ENCODE peak calls at places on chromosomes 12 and 14, in seven cellular contexts. R is transverse colon, F is neural progenitor cell, U is A549, D is astrocyte, O is ovary, A is heart left ventricle. H is an unnamed sample. For H3K4me1, the result is how much of the 10 kb centered on the place peaks cover.

GRCh38 chr14:56064513-56064912 is 53.7 kb upstream of the PELI2 start:
- DNase-seq in F (no peak), R (no peak), O (no peak), U (no peak), A (no peak), D (no peak), H (no peak)

GRCh38 chr12:76135456-76135855 is 51.0 kb upstream of the NAP1L1 start:
- DNase-seq in A (no peak), U (no peak), O (no peak), R (no peak), D (peak), F (no peak), H (no peak)

GRCh38 chr14:57834961-57835360 is 30.9 kb downstream of the SLC35F4 start:
- DNase-seq in A (no peak), O (no peak), D (no peak), F (no peak), R (no peak), U (no peak), H (no peak)

GRCh38 chr12:93061414-93062099 is 132.5 kb upstream of the EEA1 start:
- DNase-seq in D (no peak), A (peak), R (no peak), O (peak), U (no peak), F (peak), H (no peak)

GRCh38 chr12:6960291-6961277 is 9.4 kb downstream of the PTPN6 start:
- DNase-seq in R (peak), D (peak), O (peak), A (no peak), F (peak), U (no peak), H (peak)

GRCh38 chr12:74490390-74491064 is 47.1 kb upstream of the ATXN7L3B start:
- DNase-seq in A (no peak), D (no peak), R (no peak), O (no peak), F (no peak), U (no peak), H (no peak)

GRCh38 chr12:65808580-65808979 is 15.7 kb upstream of the HMGA2 start:
- DNase-seq in F (no peak), R (no peak), O (no peak), D (no peak), A (no peak), U (no peak), H (no peak)

GRCh38 chr14:81323621-81324400 is 76.3 kb downstream of the STON2 start:
- DNase-seq in A (no peak), O (no peak), D (peak), F (peak), R (peak), U (peak), H (peak)

GRCh38 chr12:62841841-62842240 is 93.1 kb downstream of the PPM1H start:
- DNase-seq in A (peak), D (no peak), O (no peak), U (no peak), R (no peak), F (no peak), H (no peak)

GRCh38 chr12:123937707-123938600 is 34.7 kb downstream of the CCDC92 start:
- DNase-seq in R (no peak), U (no peak), O (no peak), F (no peak), D (peak), A (no peak), H (no peak)

GRCh38 chr12:4383304-4383865 is 3.9 kb upstream of the FGF23 start:
- DNase-seq in F (peak), D (no peak), R (no peak), O (no peak), U (no peak), A (no peak), H (peak)

GRCh38 chr14:75542585-75543091 is 20.4 kb downstream of the BATF start:
- DNase-seq in D (peak), A (peak), U (no peak), R (peak), O (no peak), F (no peak), H (no peak)

GRCh38 chr12:86122846-86123468 is 133.2 kb downstream of the MGAT4C start:
- DNase-seq in O (no peak), R (no peak), F (no peak), A (no peak), U (no peak), D (no peak), H (no peak)

GRCh38 chr14:30610719-30611388 is 11.3 kb upstream of the SCFD1 start:
- DNase-seq in A (peak), D (peak), R (peak), F (no peak), O (peak), U (peak), H (peak)

GRCh38 chr14:65072256-65072655 is 30.1 kb downstream of the MAX start:
- DNase-seq in U (no peak), A (no peak), O (no peak), R (no peak), D (no peak), F (no peak), H (no peak)

GRCh38 chr14:68941820-68942219 is 37.3 kb downstream of the ACTN1 start:
- DNase-seq in D (peak), F (peak), A (peak), O (no peak), R (peak), U (peak), H (peak)

GRCh38 chr12:53053223-53054111 is 3.6 kb downstream of the TNS2 start:
- DNase-seq in U (no peak), O (peak), A (peak), F (peak), D (no peak), R (peak), H (no peak)

GRCh38 chr12:42473561-42473960 is 116.0 kb downstream of the PRICKLE1 start:
- DNase-seq in F (no peak), O (no peak), D (no peak), A (no peak), R (no peak), U (no peak), H (no peak)

GRCh38 chr14:56840221-56840620 is 29.9 kb upstream of the OTX2 start:
- DNase-seq in F (no peak), R (no peak), D (no peak), U (no peak), O (no peak), A (no peak), H (no peak)

GRCh38 chr14:20610002-20610765 is 19.0 kb upstream of the RNASE12 start:
- DNase-seq in R (peak), O (peak), F (peak), D (peak), A (peak), U (peak), H (peak)

GRCh38 chr12:125249066-125249824 is 184.0 kb downstream of the AACS start:
- DNase-seq in O (no peak), R (no peak), D (no peak), A (no peak), U (no peak), F (no peak), H (peak)

GRCh38 chr12:125249932-125250331 is 184.7 kb downstream of the AACS start:
- DNase-seq in D (no peak), R (no peak), O (no peak), A (no peak), U (no peak), F (no peak), H (peak)

GRCh38 chr12:125245601-125246345 is 180.5 kb downstream of the AACS start:
- DNase-seq in A (no peak), F (no peak), U (no peak), R (no peak), O (no peak), D (no peak), H (peak)

GRCh38 chr12:125246346-125246656 is 181.1 kb downstream of the AACS start:
- DNase-seq in D (no peak), R (no peak), A (no peak), F (no peak), U (no peak), O (no peak), H (no peak)

DNA sequence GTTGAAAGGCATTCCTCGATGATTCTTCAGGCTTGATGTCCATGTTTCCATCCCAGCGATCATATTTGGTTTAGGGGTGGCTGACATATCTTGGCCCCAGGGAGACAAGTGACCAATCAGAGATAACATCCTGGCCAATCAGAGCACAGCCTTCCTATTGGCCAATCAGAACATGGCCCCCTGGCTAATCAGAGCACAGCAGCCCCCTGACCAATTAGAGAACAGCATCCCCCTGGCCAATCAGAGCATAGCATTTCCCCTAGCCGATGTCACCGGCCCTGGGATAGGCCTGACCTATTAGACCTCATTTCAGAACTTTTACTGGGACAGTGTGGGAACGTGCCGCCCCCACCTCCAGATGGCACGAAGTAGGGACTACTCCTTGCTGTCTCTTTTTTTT is 182.2 kb downstream of the AACS start:
- DNase-seq in D (no peak), R (no peak), F (no peak), A (no peak), O (no peak), U (no peak), H (peak)
- H3K4me1 ChIP-seq in D (under half), R (under half), F (under half), A (under half), O (under half), U (under half), H (under half)

GRCh38 chr14:59356298-59356697 is 108.9 kb downstream of the GPR135 start:
- DNase-seq in R (no peak), U (no peak), O (no peak), F (no peak), D (no peak), A (no peak), H (no peak)
- H3K4me1 ChIP-seq in R (under half), U (under half), O (under half), F (under half), D (under half), A (half or more), H (under half)

DNA sequence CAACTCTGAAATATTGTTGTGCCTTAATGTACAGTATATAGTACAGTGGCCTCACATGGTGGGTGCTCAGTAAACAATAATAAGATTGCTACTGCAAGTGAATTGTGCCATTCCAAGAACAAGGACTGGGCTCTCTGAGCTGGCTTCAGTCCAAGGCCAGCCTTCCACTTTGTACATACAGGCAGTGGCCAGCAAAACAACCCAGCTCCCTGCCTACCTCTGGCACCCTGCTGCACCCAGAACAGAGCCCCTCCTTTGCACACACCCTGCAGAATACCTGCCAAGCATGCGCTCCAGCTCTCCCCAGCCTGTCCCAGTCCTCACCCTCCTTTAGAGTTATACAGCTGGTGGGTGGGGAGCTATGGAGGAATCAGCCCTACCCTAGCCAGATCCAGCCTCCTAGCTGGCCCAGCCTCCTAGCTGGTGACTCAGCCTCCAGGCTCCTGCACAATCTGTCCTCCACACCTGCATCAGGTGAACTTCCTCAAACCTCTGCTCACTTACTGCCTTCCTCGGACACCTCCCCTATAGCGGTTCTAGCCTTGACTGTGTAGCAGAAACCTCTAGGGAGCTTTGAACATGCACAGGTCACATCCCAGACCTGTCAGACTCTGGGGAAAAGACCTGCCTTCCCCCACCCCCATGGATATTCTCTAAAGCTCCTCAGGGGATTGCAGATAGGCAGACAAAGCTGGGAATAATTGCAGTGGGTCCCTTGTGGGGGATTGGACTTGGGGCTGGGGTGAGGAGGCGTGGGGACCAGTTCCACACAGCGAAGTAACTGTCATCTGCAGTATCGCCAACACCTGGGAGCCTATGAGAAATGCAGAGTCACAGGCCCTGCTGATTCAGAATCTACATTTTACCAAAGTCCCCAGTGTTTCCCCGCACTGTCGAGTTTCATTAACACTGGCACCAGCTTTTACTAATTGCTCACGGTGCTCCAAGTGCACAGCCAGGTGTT is 17.9 kb downstream of the ZDHHC22 start:
- DNase-seq in F (no peak), R (peak), D (no peak), A (peak), U (no peak), O (no peak), H (no peak)
- H3K4me1 ChIP-seq in F (under half), R (half or more), D (under half), A (under half), U (under half), O (under half), H (under half)

GRCh38 chr14:91356218-91356763 is 61.3 kb downstream of the CCDC88C start:
- DNase-seq in O (no peak), F (no peak), D (no peak), A (no peak), U (no peak), R (no peak), H (no peak)
- H3K4me1 ChIP-seq in O (under half), F (under half), D (under half), A (under half), U (under half), R (under half), H (under half)

GRCh38 chr12:30395190-30395589 is 300.5 kb downstream of the IPO8 start:
- DNase-seq in F (no peak), O (no peak), U (no peak), R (no peak), A (no peak), D (no peak), H (no peak)

GRCh38 chr12:30396576-30396975 is 299.1 kb downstream of the IPO8 start:
- DNase-seq in R (no peak), D (no peak), A (no peak), F (no peak), U (no peak), O (no peak), H (no peak)

GRCh38 chr12:30399859-30400258 is 295.8 kb downstream of the IPO8 start:
- DNase-seq in R (no peak), D (no peak), O (no peak), A (no peak), F (no peak), U (no peak), H (no peak)

GRCh38 chr12:30400349-30400748 is 295.3 kb downstream of the IPO8 start:
- DNase-seq in A (no peak), U (no peak), O (no peak), D (no peak), F (no peak), R (no peak), H (no peak)
- H3K4me1 ChIP-seq in A (under half), U (under half), O (under half), D (under half), F (under half), R (under half), H (under half)

DNA sequence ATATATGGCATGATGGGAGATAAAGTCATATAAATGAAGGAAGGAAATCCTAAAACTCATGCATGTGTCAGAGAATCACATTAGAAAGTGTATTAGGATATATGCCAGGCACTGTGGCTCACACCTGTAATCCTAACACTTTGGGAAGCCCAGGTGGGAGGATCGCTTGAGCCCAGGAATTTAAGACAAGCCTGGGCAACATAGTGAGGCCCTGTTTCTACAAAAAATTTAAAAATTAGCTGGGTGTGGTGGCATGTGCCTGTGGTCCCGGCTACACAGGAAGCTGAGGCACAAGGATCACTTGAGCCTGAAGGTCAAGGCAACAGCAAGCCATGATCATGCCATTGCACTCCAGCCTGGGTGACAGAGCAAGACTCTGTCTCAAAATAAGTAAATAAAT is 130.3 kb upstream of the ARID2 start:
- DNase-seq in F (no peak), O (no peak), R (no peak), D (no peak), A (no peak), U (no peak), H (no peak)
- H3K4me1 ChIP-seq in F (under half), O (under half), R (under half), D (under half), A (under half), U (under half), H (under half)

DNA sequence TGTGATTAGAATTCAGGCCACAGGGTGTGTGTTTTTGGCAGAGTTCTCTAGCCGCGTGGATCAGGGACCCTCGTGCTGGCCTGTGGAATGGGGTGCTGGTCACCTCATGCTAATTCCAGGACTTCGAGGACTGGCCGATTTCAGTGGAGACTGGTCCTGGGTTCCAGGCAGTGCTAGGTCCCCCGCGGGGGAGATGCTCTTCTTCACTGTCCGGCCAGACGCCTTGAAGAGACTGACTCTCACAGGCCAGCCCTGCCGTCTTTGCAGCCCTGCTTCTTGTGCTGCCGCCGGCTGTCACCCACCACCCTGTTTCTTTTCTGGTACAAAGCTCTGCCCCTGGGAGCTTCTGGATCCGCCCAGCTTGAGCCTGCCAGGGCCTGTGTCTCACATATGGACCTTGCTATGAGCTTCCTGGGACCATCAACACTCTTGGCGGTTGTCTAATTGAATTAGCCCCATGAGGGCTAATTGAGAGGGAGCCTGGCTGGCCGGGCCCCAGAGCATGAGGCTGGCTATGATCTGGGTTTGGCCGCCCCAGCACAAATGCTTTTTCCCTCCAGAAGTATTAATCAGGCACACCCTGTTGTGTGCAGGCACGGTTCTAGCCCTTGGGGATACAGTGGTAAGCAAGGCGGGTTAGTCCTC is 8.2 kb downstream of the MLXIP start:
- DNase-seq in R (no peak), O (no peak), A (no peak), F (no peak), U (no peak), D (no peak), H (no peak)
- H3K4me1 ChIP-seq in R (half or more), O (under half), A (half or more), F (under half), U (half or more), D (under half), H (under half)

GRCh38 chr14:89436274-89436656 is 19.2 kb upstream of the FOXN3 start:
- DNase-seq in U (no peak), F (no peak), O (no peak), D (no peak), R (no peak), A (no peak), H (no peak)
- H3K4me1 ChIP-seq in U (under half), F (under half), O (under half), D (under half), R (under half), A (under half), H (under half)